ENCODE peak calls at places on chromosome 21, in four cellular contexts. L, Y, H and O are unnamed samples.

GRCh38 chr21:34282223-34282622 is 81.6 kb upstream of the KCNE2 start:
- DNase-seq in L (no peak), Y (no peak), H (no peak), O (no peak)

GRCh38 chr21:31656199-31657095 is 3.0 kb upstream of the SOD1 start:
- DNase-seq in L (no peak), Y (no peak), H (no peak), O (no peak)

GRCh38 chr21:24225432-24225831 is 1381.8 kb downstream of the MRPL39 start:
- DNase-seq in L (no peak), Y (no peak), H (no peak), O (no peak)

GRCh38 chr21:42698730-42699129 is 45.3 kb downstream of the PDE9A start:
- DNase-seq in L (peak), Y (no peak), H (no peak), O (no peak)

GRCh38 chr21:32004281-32004680 is 131.5 kb downstream of the HUNK start:
- DNase-seq in L (no peak), Y (no peak), H (no peak), O (no peak)

GRCh38 chr21:42617476-42617875 is 35.9 kb upstream of the PDE9A start:
- DNase-seq in L (no peak), Y (no peak), H (peak), O (no peak)

GRCh38 chr21:43287974-43288755 is 119.4 kb downstream of the CRYAA start:
- DNase-seq in L (no peak), Y (peak), H (no peak), O (no peak)

GRCh38 chr21:31687108-31687507 is 27.6 kb downstream of the SOD1 start:
- DNase-seq in L (no peak), Y (no peak), H (no peak), O (no peak)

GRCh38 chr21:38741092-38741975 is 64.4 kb upstream of the ETS2 start:
- DNase-seq in L (no peak), Y (no peak), H (no peak), O (no peak)

GRCh38 chr21:39079617-39080016 is 103.6 kb downstream of the PSMG1 start:
- DNase-seq in L (peak), Y (peak), H (no peak), O (no peak)

GRCh38 chr21:32562426-32562825 is 22.9 kb downstream of the TCP10L start:
- DNase-seq in L (peak), Y (no peak), H (no peak), O (no peak)

GRCh38 chr21:27759820-27760219 is 792.9 kb upstream of the ADAMTS5 start:
- DNase-seq in L (no peak), Y (no peak), H (no peak), O (no peak)

GRCh38 chr21:14880922-14881321 is 183.9 kb downstream of the NRIP1 start:
- DNase-seq in L (no peak), Y (no peak), H (no peak), O (no peak)

GRCh38 chr21:46000182-46000730 is 18.7 kb downstream of the COL6A1 start:
- DNase-seq in L (no peak), Y (no peak), H (no peak), O (no peak)

GRCh38 chr21:38824124-38824822 is 18.5 kb downstream of the ETS2 start:
- DNase-seq in L (no peak), Y (peak), H (no peak), O (no peak)

GRCh38 chr21:46098303-46099141 is 610 bp downstream of the COL6A2 start:
- DNase-seq in L (no peak), Y (no peak), H (peak), O (no peak)

GRCh38 chr21:36948686-36949085 is 17.8 kb downstream of the HLCS start:
- DNase-seq in L (no peak), Y (no peak), H (no peak), O (no peak)

GRCh38 chr21:46059195-46059594 is 38.7 kb upstream of the COL6A2 start:
- DNase-seq in L (no peak), Y (no peak), H (no peak), O (no peak)

GRCh38 chr21:26801524-26801923 is 43.7 kb downstream of the ADAMTS1 start:
- DNase-seq in L (no peak), Y (no peak), H (no peak), O (peak)

GRCh38 chr21:14595449-14595848 is 49.3 kb upstream of the SAMSN1 start:
- DNase-seq in L (no peak), Y (no peak), H (no peak), O (no peak)

GRCh38 chr21:33884361-33885157 is 31.0 kb downstream of the ATP5PO start:
- DNase-seq in L (no peak), Y (no peak), H (no peak), O (no peak)

GRCh38 chr21:23930565-23930964 is 1676.7 kb downstream of the MRPL39 start:
- DNase-seq in L (no peak), Y (no peak), H (no peak), O (no peak)

GRCh38 chr21:14353712-14354111 is 29.2 kb downstream of the HSPA13 start:
- DNase-seq in L (no peak), Y (no peak), H (no peak), O (no peak)

GRCh38 chr21:33039542-33039941 is 13.8 kb downstream of the OLIG2 start:
- DNase-seq in L (no peak), Y (no peak), H (no peak), O (no peak)

GRCh38 chr21:37365657-37366487 is 701 bp upstream of the DYRK1A start:
- DNase-seq in L (peak), Y (peak), H (no peak), O (peak)

GRCh38 chr21:14088391-14088790 is 122.4 kb downstream of the LIPI start:
- DNase-seq in L (no peak), Y (no peak), H (no peak), O (no peak)

GRCh38 chr21:17610862-17611261 is 1.8 kb downstream of the BTG3 start:
- DNase-seq in L (peak), Y (peak), H (peak), O (no peak)

GRCh38 chr21:25149022-25149421 is 458.3 kb downstream of the MRPL39 start:
- DNase-seq in L (no peak), Y (no peak), H (no peak), O (no peak)

DNA sequence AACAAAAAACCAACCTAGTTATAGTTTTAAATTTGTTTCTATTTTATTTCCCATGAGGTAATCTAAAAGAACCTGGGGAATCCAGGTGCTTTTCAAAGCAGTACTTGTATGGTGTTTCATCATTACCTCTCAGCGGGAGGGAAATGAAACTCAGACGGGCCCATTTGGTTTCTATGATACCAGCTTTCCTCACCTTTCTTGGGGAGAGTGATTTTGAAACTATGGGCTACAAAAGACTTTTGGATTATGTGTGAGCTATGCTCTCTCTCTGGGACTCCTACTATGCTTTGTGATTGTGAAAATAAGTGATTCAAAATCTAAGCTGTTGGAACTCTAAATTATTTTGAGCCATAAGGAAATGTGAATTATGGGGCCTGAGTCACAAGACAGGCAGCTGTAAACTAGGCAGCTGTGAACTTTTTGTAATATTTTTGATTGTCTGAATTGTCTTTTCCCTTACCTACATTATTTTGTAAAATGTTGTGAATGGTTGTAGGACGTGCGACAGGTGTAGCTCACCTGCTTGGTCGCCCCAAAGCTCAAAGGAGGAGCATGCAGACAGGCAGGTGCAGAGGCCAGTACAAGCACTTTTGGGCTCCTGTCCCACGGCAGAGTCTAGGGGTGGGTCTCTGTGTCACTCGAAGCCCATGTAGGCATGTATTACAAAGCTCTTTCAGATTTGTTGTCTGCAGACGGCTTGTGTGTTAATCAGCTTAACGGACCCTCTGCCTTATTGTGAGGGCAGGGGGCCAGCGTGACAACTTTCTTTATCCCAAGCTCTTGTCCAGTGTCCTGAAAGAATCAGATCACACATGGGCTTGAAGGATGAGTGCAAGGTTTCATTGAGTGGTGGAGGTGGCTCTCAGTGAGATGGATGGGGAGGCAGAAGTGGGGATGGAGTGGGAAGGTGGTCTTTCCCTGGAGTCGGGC is 64.8 kb upstream of the BACH1 start:
- DNase-seq in L (no peak), Y (no peak), H (no peak), O (no peak)
- TF ChIP-seq FOXM1 in L (no peak), Y (no peak), H (no peak), O (no peak)

GRCh38 chr21:16285646-16286223 is 556.0 kb downstream of the USP25 start:
- DNase-seq in L (no peak), Y (no peak), H (no peak), O (no peak)

GRCh38 chr21:16279658-16280581 is 550.1 kb downstream of the USP25 start:
- DNase-seq in L (no peak), Y (no peak), H (no peak), O (peak)

GRCh38 chr21:16280731-16281130 is 550.9 kb downstream of the USP25 start:
- DNase-seq in L (no peak), Y (no peak), H (no peak), O (no peak)
- TF ChIP-seq FOXM1 in L (no peak), Y (no peak), H (no peak), O (no peak)

GRCh38 chr21:29340228-29340627 is 41.5 kb downstream of the BACH1 start:
- DNase-seq in L (no peak), Y (no peak), H (no peak), O (no peak)

GRCh38 chr21:29343517-29343916 is 44.8 kb downstream of the BACH1 start:
- DNase-seq in L (no peak), Y (no peak), H (no peak), O (no peak)

GRCh38 chr21:29338256-29338655 is 39.5 kb downstream of the BACH1 start:
- DNase-seq in L (no peak), Y (no peak), H (no peak), O (no peak)

GRCh38 chr21:29346281-29346680 is 47.6 kb downstream of the BACH1 start:
- DNase-seq in L (no peak), Y (no peak), H (no peak), O (no peak)

GRCh38 chr21:29342394-29342957 is 43.8 kb downstream of the BACH1 start:
- DNase-seq in L (no peak), Y (no peak), H (peak), O (no peak)
- TF ChIP-seq FOXM1 in L (no peak), Y (no peak), H (peak), O (no peak)

GRCh38 chr21:35940074-35940927 is 120.0 kb downstream of the SETD4 start:
- DNase-seq in L (peak), Y (peak), H (peak), O (peak)
- TF ChIP-seq FOXM1 in L (no peak), Y (no peak), H (no peak), O (no peak)

DNA sequence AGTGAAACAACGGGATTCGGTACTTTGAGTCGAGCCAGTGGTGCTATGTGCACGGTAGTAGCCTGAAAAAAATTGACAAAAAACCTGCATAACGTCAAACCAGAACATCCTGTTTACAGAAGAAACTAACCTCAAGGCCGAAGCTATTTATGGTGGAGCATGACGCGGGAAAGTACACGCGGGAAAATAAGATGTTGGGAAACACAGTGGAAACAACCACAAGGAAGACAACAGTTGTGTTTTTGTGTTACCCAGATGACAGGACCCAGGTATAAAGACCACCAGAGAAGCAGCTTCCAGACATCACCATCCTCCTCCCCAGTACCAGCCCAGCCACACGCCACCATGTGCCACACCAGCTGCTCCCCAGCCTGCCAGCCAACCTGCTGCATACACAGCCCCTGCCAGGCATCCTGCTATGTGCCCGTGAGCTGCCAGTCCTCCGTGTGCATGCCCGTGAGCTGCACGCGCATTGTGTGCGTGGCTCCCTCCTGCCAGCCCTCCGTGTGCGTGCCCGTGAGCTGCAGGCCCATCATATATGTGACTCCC is at the start of gene KRTAP12-3:
- DNase-seq in L (no peak), Y (no peak), H (no peak), O (no peak)
- TF ChIP-seq FOXM1 in L (no peak), Y (no peak), H (no peak), O (no peak)

GRCh38 chr21:35614412-35614901 is 445.9 kb downstream of the SETD4 start:
- DNase-seq in L (peak), Y (no peak), H (no peak), O (no peak)
- TF ChIP-seq FOXM1 in L (no peak), Y (no peak), H (no peak), O (no peak)

GRCh38 chr21:16437586-16437985 is 707.8 kb downstream of the USP25 start:
- DNase-seq in L (no peak), Y (no peak), H (no peak), O (no peak)
- TF ChIP-seq FOXM1 in L (no peak), Y (no peak), H (no peak), O (no peak)

DNA sequence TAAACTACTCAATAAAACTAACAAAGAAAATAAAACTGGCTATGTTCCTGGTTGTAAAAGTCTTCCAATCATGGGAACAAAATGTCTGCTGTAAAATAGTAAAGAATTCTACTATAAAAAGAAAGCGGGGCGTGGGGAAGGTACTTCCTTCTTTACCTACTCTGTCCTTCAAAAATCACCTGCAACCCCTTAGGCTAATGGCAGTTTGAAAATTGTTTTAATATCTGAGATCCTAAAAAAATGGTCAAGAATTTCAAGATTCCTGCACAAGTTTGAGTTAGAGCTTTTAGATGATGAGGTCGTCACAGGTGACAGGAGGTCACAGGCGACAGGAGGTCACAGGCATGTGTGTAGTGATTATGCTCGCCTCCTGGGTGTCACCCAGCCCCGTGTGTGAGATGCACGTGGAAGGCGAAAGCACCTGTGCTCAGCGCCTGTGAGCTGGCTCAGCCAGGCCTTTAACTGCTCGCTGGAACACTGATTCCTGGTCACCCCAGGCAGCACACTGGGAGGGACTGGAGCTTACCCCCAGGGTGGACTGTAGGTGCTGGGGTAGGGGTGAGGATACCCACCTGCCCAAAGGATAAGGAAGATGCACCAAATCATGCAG is 18.6 kb upstream of the TMPRSS2 start:
- DNase-seq in L (no peak), Y (no peak), H (no peak), O (no peak)
- TF ChIP-seq FOXM1 in L (no peak), Y (no peak), H (no peak), O (no peak)